ENCODE peak calls at places on chromosome 1, in nine cellular contexts. T is germinal center; D is mucosa of descending colon; Z is activated naive CD8-positive, alpha-beta T cell treated with anti-CD3 and anti-CD28 coated beads, Interleukin-2, amount 50 U/mL, for 24 hours; U is epithelial cell of prostate; C is tibial artery; V is SHP77; S is naive thymus-derived CD8-positive, alpha-beta T cell; J is naive B cell. P is an unnamed sample.

GRCh38 chr1:23567629-23567995 is 8.3 kb upstream of the ID3 start:
- DNase-seq in T (no peak), D (no peak), Z (no peak), U (no peak), C (no peak), V (no peak), S (no peak), J (no peak), P (no peak)

GRCh38 chr1:150613061-150613920 is 16.1 kb downstream of the ENSA start:
- DNase-seq in T (peak; percentile 30), D (no peak), Z (peak; percentile 57), U (peak; percentile 67), C (no peak), V (peak; percentile 99), S (no peak), J (peak; percentile 31), P (peak; percentile 45)

GRCh38 chr1:151898519-151898991 is 10.8 kb downstream of the THEM4 start:
- DNase-seq in T (no peak), D (peak; percentile 57), Z (peak; percentile 19), U (no peak), C (no peak), V (peak; percentile 10), S (peak; percentile 84), J (no peak), P (no peak)

GRCh38 chr1:213051127-213051880 is at the start of gene RPS6KC1:
- DNase-seq in T (peak; percentile 85), D (peak; percentile 91), Z (peak; percentile 85), U (peak; percentile 31), C (peak; percentile 77), V (peak; percentile 76), S (peak; percentile 90), J (peak; percentile 73), P (peak; percentile 91)

GRCh38 chr1:180027949-180028445 is 73.4 kb downstream of the CEP350 start:
- DNase-seq in T (no peak), D (no peak), Z (no peak), U (no peak), C (no peak), V (no peak), S (no peak), J (no peak), P (no peak)

GRCh38 chr1:97942161-97943123 is 21.6 kb upstream of the DPYD start:
- DNase-seq in T (no peak), D (no peak), Z (no peak), U (no peak), C (no peak), V (no peak), S (no peak), J (no peak), P (no peak)

GRCh38 chr1:5770981-5771765 is 221.1 kb downstream of the NPHP4 start:
- DNase-seq in T (no peak), D (no peak), Z (no peak), U (no peak), C (no peak), V (peak; percentile 63), S (no peak), J (no peak), P (peak; percentile 31)

GRCh38 chr1:6424000-6424565 is 493 bp upstream of the ESPN start:
- DNase-seq in T (no peak), D (peak; percentile 48), Z (no peak), U (no peak), C (no peak), V (no peak), S (no peak), J (no peak), P (no peak)

GRCh38 chr1:29096255-29096896 is 27.3 kb downstream of the TMEM200B start:
- DNase-seq in T (no peak), D (no peak), Z (no peak), U (no peak), C (no peak), V (no peak), S (no peak), J (no peak), P (no peak)

GRCh38 chr1:90850925-90851710 is 134.0 kb upstream of the BARHL2 start:
- DNase-seq in T (peak; percentile 84), D (peak; percentile 85), Z (peak; percentile 81), U (no peak), C (peak; percentile 67), V (peak; percentile 68), S (peak; percentile 80), J (peak; percentile 65), P (peak; percentile 87)

GRCh38 chr1:227897704-227898438 is 49.9 kb downstream of the WNT9A start:
- DNase-seq in T (no peak), D (peak; percentile 25), Z (no peak), U (no peak), C (peak; percentile 13), V (no peak), S (peak; percentile 14), J (no peak), P (peak; percentile 3)

GRCh38 chr1:20439282-20439681 is 46.7 kb downstream of the CAMK2N1 start:
- DNase-seq in T (no peak), D (no peak), Z (no peak), U (no peak), C (no peak), V (no peak), S (no peak), J (no peak), P (no peak)

GRCh38 chr1:171310661-171311087 is 3.3 kb upstream of the FMO4 start:
- DNase-seq in T (no peak), D (no peak), Z (no peak), U (no peak), C (no peak), V (no peak), S (no peak), J (no peak), P (no peak)

GRCh38 chr1:206555473-206555935 is 48.2 kb downstream of the RASSF5 start:
- DNase-seq in T (peak; percentile 17), D (peak; percentile 67), Z (no peak), U (no peak), C (no peak), V (no peak), S (no peak), J (peak; percentile 49), P (peak; percentile 68)

GRCh38 chr1:18932387-18932786 is 24.1 kb downstream of the IFFO2 start:
- DNase-seq in T (no peak), D (no peak), Z (no peak), U (no peak), C (no peak), V (no peak), S (no peak), J (no peak), P (no peak)

GRCh38 chr1:231177971-231178370 is 16.1 kb downstream of the TRIM67 start:
- DNase-seq in T (no peak), D (no peak), Z (no peak), U (no peak), C (no peak), V (no peak), S (no peak), J (no peak), P (no peak)

P was measured in left cardiac atrium.